ENCODE peak calls at places on chromosomes 11 and 22, in eight cellular contexts. Q, T, B, I, G, H, P and Z are unnamed samples.

GRCh38 chr11:78241475-78241874 is 52.8 kb downstream of the USP35 start:
- DNase-seq in H (no peak), G (no peak), I (no peak), T (no peak), B (no peak), Q (no peak), P (no peak), Z (no peak)

GRCh38 chr11:12223771-12224536 is 113.6 kb downstream of the MICAL2 start:
- DNase-seq in G (no peak), I (no peak), T (no peak), Q (no peak), B (peak), H (no peak), P (no peak), Z (no peak)

GRCh38 chr22:42906605-42907338 is 49.7 kb upstream of the ARFGAP3 start:
- DNase-seq in B (no peak), H (no peak), G (no peak), T (no peak), P (no peak), Q (no peak), I (no peak), Z (no peak)

GRCh38 chr11:103892603-103893002 is 143.8 kb upstream of the DDI1 start:
- DNase-seq in P (peak), H (no peak), T (peak), I (peak), B (no peak), G (no peak), Q (no peak), Z (no peak)

GRCh38 chr11:6443269-6444003 is 2.6 kb upstream of the HPX start:
- DNase-seq in G (peak), H (peak), P (peak), B (peak), I (peak), T (peak), Q (peak), Z (peak)

GRCh38 chr22:25880524-25880923 is 138.5 kb downstream of the MYO18B start:
- DNase-seq in G (no peak), H (peak), B (no peak), P (peak), I (no peak), Q (no peak), T (no peak), Z (no peak)

GRCh38 chr11:29018631-29019030 is 910.4 kb downstream of the METTL15 start:
- DNase-seq in G (no peak), B (no peak), Q (no peak), P (peak), H (no peak), T (peak), I (peak), Z (no peak)

GRCh38 chr22:32079110-32080089 is 36.3 kb downstream of the SLC5A1 start:
- DNase-seq in B (no peak), Q (no peak), H (no peak), T (peak), I (peak), G (no peak), P (peak), Z (no peak)

GRCh38 chr11:22733849-22734248 is 67.4 kb downstream of the GAS2 start:
- DNase-seq in B (no peak), H (no peak), T (no peak), P (no peak), Q (no peak), G (no peak), I (no peak), Z (no peak)

GRCh38 chr11:22728600-22729394 is 62.4 kb downstream of the GAS2 start:
- DNase-seq in I (no peak), Q (no peak), P (no peak), B (no peak), G (no peak), T (peak), H (no peak), Z (no peak)

GRCh38 chr11:22733433-22733832 is 67.0 kb downstream of the GAS2 start:
- DNase-seq in B (no peak), P (no peak), I (no peak), H (no peak), G (no peak), Q (no peak), T (no peak), Z (no peak)

GRCh38 chr11:22732588-22732987 is 66.2 kb downstream of the GAS2 start:
- DNase-seq in T (no peak), P (no peak), G (no peak), Q (no peak), I (no peak), B (no peak), H (no peak), Z (no peak)

DNA sequence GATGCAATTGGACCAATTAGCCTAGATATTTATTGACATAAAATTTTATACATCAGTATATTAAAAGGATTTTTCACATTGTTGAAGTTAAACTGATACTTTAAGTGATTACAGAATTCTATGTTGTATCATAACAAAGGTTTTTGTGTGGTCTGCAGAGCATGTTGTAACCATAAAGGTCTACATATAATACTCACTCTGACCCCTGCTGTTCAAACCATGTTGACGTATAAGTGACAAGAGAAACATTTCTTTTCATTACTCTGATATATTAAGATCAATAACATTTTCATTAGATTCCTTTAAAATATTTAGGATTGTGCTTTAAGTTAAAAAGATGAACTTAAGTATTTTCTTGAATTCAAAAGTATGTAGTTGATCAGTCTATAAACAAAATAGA is 63.9 kb downstream of the GAS2 start:
- DNase-seq in T (peak), Q (peak), P (peak), B (no peak), G (no peak), I (no peak), H (peak), Z (peak)
- TF ChIP-seq CTCF in T (peak), Q (peak), P (no peak), B (no peak), G (peak), I (no peak), H (peak), Z (no peak)

GRCh38 chr22:39314251-39314971 is 5.0 kb downstream of the RPL3 start:
- DNase-seq in P (no peak), I (no peak), G (no peak), Q (no peak), H (no peak), B (no peak), T (no peak), Z (no peak)
- TF ChIP-seq CTCF in P (no peak), I (peak), G (no peak), Q (peak), H (no peak), B (no peak), T (no peak), Z (no peak)

GRCh38 chr11:116828632-116829524 is 829 bp upstream of the APOC3 start:
- DNase-seq in I (no peak), T (no peak), Q (no peak), P (no peak), B (no peak), H (no peak), G (no peak), Z (no peak)

GRCh38 chr11:116825854-116826750 is 3.0 kb upstream of the APOA4 start:
- DNase-seq in B (no peak), H (no peak), T (no peak), G (no peak), P (no peak), Q (no peak), I (no peak), Z (no peak)

GRCh38 chr11:116827461-116827860 is 2.2 kb upstream of the APOC3 start:
- DNase-seq in P (no peak), I (no peak), B (no peak), G (no peak), T (no peak), H (no peak), Q (no peak), Z (no peak)

GRCh38 chr11:116825434-116825833 is 2.3 kb upstream of the APOA4 start:
- DNase-seq in P (no peak), T (no peak), G (no peak), B (no peak), Q (no peak), H (no peak), I (no peak), Z (no peak)

DNA sequence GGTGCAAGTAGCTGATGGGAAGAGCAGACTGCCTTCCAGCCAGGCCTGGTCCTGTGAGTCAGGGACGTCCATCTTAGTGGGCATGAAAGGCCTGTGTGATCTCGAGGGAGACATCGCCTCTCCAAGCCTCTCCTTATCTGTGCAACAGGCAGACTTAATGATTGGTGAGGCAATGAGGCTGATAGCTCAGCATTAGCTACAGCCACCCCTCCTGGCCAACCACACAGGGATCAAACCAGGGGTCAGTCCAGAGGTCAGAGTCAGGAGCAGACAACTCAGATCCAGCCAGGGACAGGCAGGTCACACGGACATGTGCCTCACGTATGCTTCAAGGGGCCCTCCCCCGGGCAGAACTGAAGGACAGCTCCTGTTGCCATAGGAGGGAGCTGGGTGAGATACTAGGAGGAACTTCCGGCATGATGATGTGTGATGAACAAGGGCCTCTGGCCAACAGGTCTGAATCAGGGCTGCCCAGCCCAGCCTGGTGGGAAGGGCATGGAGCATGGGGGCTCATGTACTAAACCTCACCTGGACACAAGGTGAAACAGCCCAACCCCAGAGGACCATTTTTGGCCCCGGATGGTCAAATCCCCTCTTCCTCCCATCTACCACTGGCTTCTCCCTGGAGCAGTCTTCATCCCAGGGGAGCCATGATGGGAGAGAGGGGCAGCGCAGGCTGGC is 2.8 kb upstream of the APOC3 start:
- DNase-seq in I (no peak), Q (no peak), T (no peak), G (no peak), H (no peak), P (no peak), B (no peak), Z (no peak)
- TF ChIP-seq CTCF in I (no peak), Q (no peak), T (no peak), G (no peak), H (no peak), P (no peak), B (no peak), Z (no peak)

DNA sequence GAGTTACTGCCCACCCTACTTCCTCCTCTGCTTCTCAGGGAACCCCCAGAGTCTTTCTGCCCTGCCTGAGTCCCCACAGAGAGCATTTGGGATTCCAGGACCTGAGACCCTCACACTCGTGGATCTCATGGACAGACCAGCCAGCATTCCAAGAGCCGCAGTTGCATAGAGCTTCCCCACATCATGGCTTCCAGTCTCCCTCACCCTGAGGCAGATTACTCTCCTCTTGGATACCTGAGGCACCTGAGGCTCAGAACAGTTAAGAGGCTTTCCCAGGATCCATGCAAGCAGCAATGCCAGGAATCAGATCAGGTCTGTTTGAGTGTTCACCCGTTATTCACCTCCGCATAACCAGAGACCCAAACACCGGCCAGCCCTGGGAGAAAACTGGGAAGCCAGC is 102.2 kb downstream of the TRIM29 start:
- DNase-seq in I (no peak), B (peak), P (no peak), T (no peak), Q (no peak), H (no peak), G (no peak), Z (no peak)
- TF ChIP-seq CTCF in I (no peak), B (no peak), P (no peak), T (no peak), Q (no peak), H (no peak), G (no peak), Z (no peak)

GRCh38 chr11:130131957-130132850 is 27.4 kb upstream of the ST14 start:
- DNase-seq in Q (peak), I (peak), G (peak), B (peak), H (peak), T (peak), P (peak), Z (peak)

GRCh38 chr11:130125638-130126037 is 33.9 kb upstream of the ST14 start:
- DNase-seq in B (no peak), T (no peak), G (no peak), Q (no peak), H (no peak), P (no peak), I (no peak), Z (no peak)

GRCh38 chr11:130129922-130130321 is 29.7 kb upstream of the ST14 start:
- DNase-seq in T (no peak), P (no peak), I (no peak), H (no peak), G (no peak), B (no peak), Q (no peak), Z (no peak)

GRCh38 chr11:130127509-130127908 is 32.1 kb upstream of the ST14 start:
- DNase-seq in Q (no peak), H (no peak), I (no peak), G (no peak), B (no peak), P (no peak), T (no peak), Z (no peak)

DNA sequence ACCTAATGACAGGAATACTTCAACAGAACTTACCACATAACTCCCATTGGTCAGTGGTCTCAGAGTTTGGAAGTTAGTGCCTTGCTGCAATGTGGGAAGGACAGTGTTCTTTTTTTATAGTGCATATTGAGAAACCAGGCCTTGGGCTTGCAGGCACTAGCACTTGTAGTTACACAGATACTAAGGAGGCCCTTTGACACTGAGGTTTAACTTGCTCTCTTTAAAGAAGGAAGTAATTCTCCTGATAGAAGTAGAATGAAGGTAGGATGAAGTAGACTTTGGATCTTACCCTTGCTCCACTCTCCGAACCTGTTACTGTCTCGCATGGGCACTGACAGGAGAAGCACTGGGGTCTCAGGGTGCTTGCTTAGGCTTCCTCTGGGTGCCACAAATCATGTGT is 31.0 kb upstream of the ST14 start:
- DNase-seq in B (no peak), H (no peak), G (no peak), I (no peak), P (no peak), Q (no peak), T (no peak), Z (no peak)
- TF ChIP-seq CTCF in B (no peak), H (no peak), G (no peak), I (no peak), P (no peak), Q (no peak), T (no peak), Z (no peak)

GRCh38 chr11:127074151-127074761 is 73.7 kb upstream of the KIRREL3 start:
- DNase-seq in Q (peak), G (peak), I (peak), B (peak), T (peak), P (peak), H (peak), Z (peak)
- TF ChIP-seq CTCF in Q (peak), G (peak), I (peak), B (no peak), T (peak), P (peak), H (peak), Z (peak)

DNA sequence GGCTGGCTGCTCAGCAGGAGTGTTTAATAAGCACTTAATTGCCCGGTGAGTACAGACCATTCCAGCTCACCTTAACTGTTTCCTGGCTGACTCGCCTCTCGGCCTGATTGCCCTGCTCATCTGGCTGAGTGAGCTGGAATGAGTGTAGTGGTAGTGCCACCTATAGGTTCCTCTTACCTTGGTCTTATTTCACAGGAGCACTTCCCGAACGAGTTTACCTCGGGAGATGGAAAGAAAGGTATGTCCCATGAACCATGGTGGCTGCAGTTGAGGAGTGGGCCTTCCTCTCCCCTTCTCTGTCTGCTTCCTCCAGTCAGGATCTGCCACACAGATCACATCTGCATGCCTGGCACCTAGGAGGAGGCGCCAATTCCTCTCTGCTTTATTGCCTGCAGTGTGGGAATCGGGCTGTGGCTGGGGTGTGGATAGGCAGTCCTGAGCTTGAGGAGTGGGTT is 26.7 kb downstream of the UPB1 start:
- DNase-seq in H (peak), B (peak), P (peak), T (peak), Q (peak), G (peak), I (peak), Z (peak)
- TF ChIP-seq CTCF in H (peak), B (peak), P (peak), T (peak), Q (peak), G (peak), I (peak), Z (peak)

DNA sequence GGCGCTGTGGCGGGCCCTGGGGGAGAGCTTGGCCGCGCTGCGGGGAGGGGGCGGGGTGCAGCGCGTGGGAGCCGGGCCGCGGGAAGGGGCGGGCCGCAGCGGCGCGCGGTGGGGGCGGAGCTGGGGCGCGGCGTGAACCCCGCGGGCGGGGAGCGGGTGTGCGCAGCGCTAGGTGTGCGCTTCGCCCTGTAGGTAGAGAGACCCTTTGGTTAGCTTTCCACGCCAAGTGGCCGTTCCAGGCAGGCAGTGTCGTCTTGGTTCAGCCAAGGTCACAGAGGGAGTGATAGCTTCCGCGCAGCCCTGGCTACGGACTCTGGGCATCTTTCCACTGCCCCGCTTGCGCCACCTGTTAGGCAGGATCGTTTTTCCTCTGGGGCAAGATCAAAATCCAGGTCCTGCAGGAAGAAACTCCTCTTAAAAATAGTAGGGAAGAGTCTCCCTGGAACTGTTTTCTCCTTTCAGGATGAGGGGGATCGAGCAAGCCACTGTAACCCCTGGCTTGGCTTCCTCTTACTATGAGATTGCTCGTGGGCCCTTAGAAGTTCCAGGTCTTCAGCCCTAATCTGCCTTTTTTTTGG is 434 bp downstream of the BANF1 start:
- DNase-seq in B (peak), G (peak), I (peak), Q (peak), T (no peak), P (peak), H (peak), Z (peak)
- TF ChIP-seq CTCF in B (no peak), G (no peak), I (peak), Q (peak), T (no peak), P (peak), H (no peak), Z (no peak)

GRCh38 chr11:119861160-119861559 is 132.2 kb upstream of the NECTIN1 start:
- DNase-seq in Q (no peak), G (no peak), P (no peak), B (no peak), T (no peak), I (no peak), H (no peak), Z (no peak)
- TF ChIP-seq CTCF in Q (no peak), G (no peak), P (no peak), B (no peak), T (no peak), I (no peak), H (no peak), Z (no peak)

DNA sequence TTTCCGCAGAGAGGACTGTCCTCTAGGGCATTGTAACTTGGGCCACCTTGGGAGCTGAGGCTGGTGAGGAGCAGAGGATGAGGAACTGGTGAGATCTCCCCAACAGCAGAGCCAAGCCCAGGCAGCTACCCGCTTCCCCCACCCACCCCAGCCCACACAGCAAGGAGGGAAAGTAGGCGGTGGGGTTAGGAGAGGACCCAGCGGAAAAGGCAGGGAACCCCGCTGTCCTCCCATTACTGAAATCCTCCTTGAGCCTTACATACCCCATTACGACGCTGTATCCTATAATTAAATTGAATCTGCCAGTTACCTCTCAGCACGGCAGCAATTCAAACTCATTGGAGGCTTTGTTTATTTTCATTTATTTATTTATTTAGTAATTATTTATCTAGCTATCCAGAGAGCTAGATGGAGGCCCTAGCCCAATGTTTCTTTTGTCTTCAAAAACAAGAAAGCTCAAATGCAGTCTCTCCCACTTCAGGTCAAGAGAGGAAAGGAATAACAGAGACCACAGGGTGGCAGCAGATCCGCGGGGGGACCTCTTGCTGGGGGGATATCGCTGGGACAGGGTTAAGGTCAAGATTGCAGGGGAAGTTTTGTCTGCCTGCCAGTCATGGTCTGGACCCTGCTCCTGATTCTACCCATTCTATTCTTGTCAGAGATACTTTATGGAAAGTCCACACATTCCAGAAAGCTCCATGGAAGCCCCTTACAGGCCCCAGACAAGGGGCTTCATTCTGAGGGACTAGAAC is 218.0 kb downstream of the ST3GAL4 start:
- DNase-seq in H (no peak), G (no peak), P (no peak), Q (peak), T (peak), I (no peak), B (no peak), Z (no peak)
- TF ChIP-seq CTCF in H (no peak), G (no peak), P (peak), Q (no peak), T (peak), I (peak), B (no peak), Z (no peak)